ENCODE peak calls at places on chromosomes 7 and 10, in nine cellular contexts. One of them, this sample, is unnamed.

GRCh38 chr7:128115326-128115820 is 84.1 kb upstream of the LRRC4 start:
- DNase-seq in GM23338: no peak
- DNase-seq in HCT116: no peak
- DNase-seq in GM23248: peak; percentile 50
- DNase-seq in mammary epithelial cell: peak; percentile 58
- DNase-seq in PC-3: peak; percentile 58
- DNase-seq in OCI-LY7: no peak
- DNase-seq in IMR-90: no peak
- DNase-seq in fibroblast of lung: no peak
- DNase-seq in this sample: no peak

GRCh38 chr10:33617381-33617780 is 282.9 kb upstream of the NRP1 start:
- DNase-seq in IMR-90: peak; percentile 7
- DNase-seq in fibroblast of lung: no peak
- DNase-seq in OCI-LY7: no peak
- DNase-seq in HCT116: no peak
- DNase-seq in GM23248: no peak
- DNase-seq in mammary epithelial cell: no peak
- DNase-seq in PC-3: no peak
- DNase-seq in GM23338: no peak
- DNase-seq in this sample: no peak

GRCh38 chr10:31157125-31157983 is 125.7 kb upstream of the ZNF438 start:
- DNase-seq in IMR-90: peak; percentile 85
- DNase-seq in GM23248: peak; percentile 85
- DNase-seq in mammary epithelial cell: no peak
- DNase-seq in GM23338: no peak
- DNase-seq in HCT116: no peak
- DNase-seq in PC-3: no peak
- DNase-seq in OCI-LY7: no peak
- DNase-seq in fibroblast of lung: peak; percentile 91
- DNase-seq in this sample: peak; percentile 90

GRCh38 chr7:51244890-51245289 is 71.7 kb downstream of the COBL start:
- DNase-seq in fibroblast of lung: no peak
- DNase-seq in GM23338: no peak
- DNase-seq in mammary epithelial cell: no peak
- DNase-seq in IMR-90: no peak
- DNase-seq in OCI-LY7: no peak
- DNase-seq in GM23248: no peak
- DNase-seq in HCT116: no peak
- DNase-seq in PC-3: no peak
- DNase-seq in this sample: no peak

GRCh38 chr10:99520040-99520803 is 12.5 kb upstream of the NKX2-3 start:
- DNase-seq in GM23338: peak; percentile 59
- DNase-seq in HCT116: no peak
- DNase-seq in PC-3: no peak
- DNase-seq in GM23248: no peak
- DNase-seq in IMR-90: no peak
- DNase-seq in OCI-LY7: no peak
- DNase-seq in mammary epithelial cell: no peak
- DNase-seq in fibroblast of lung: no peak
- DNase-seq in this sample: no peak

GRCh38 chr10:51092402-51092801 is 18.1 kb downstream of the PRKG1 start:
- DNase-seq in GM23338: no peak
- DNase-seq in mammary epithelial cell: no peak
- DNase-seq in PC-3: peak; percentile 79
- DNase-seq in GM23248: peak; percentile 58
- DNase-seq in HCT116: no peak
- DNase-seq in IMR-90: peak; percentile 67
- DNase-seq in OCI-LY7: no peak
- DNase-seq in fibroblast of lung: peak; percentile 68
- DNase-seq in this sample: peak; percentile 62

GRCh38 chr10:70880077-70880534 is 8.3 kb downstream of the PCBD1 start:
- DNase-seq in fibroblast of lung: peak; percentile 64
- DNase-seq in IMR-90: peak; percentile 79
- DNase-seq in GM23248: peak; percentile 82
- DNase-seq in PC-3: peak; percentile 95
- DNase-seq in mammary epithelial cell: peak; percentile 54
- DNase-seq in GM23338: peak; percentile 89
- DNase-seq in OCI-LY7: peak; percentile 81
- DNase-seq in HCT116: peak; percentile 68
- DNase-seq in this sample: peak; percentile 53

GRCh38 chr7:42763137-42763551 is 148.7 kb downstream of the C7orf25 start:
- DNase-seq in GM23248: no peak
- DNase-seq in fibroblast of lung: no peak
- DNase-seq in PC-3: peak; percentile 58
- DNase-seq in HCT116: no peak
- DNase-seq in GM23338: no peak
- DNase-seq in OCI-LY7: no peak
- DNase-seq in IMR-90: no peak
- DNase-seq in mammary epithelial cell: peak; percentile 37
- DNase-seq in this sample: no peak

GRCh38 chr7:27154901-27155815 is 1.3 kb downstream of the HOXA7 start:
- DNase-seq in PC-3: no peak
- DNase-seq in GM23338: no peak
- DNase-seq in fibroblast of lung: no peak
- DNase-seq in IMR-90: no peak
- DNase-seq in HCT116: no peak
- DNase-seq in GM23248: peak; percentile 34
- DNase-seq in OCI-LY7: peak; percentile 33
- DNase-seq in mammary epithelial cell: peak; percentile 84
- DNase-seq in this sample: no peak

GRCh38 chr7:151632750-151633515 is 113.2 kb upstream of the RHEB start:
- DNase-seq in mammary epithelial cell: peak; percentile 40
- DNase-seq in GM23248: peak; percentile 21
- DNase-seq in fibroblast of lung: peak; percentile 55
- DNase-seq in IMR-90: peak; percentile 23
- DNase-seq in HCT116: no peak
- DNase-seq in OCI-LY7: peak; percentile 52
- DNase-seq in PC-3: peak; percentile 39
- DNase-seq in GM23338: peak; percentile 75
- DNase-seq in this sample: peak; percentile 44

GRCh38 chr10:92108747-92109146 is 182.1 kb downstream of the CPEB3 start:
- DNase-seq in PC-3: no peak
- DNase-seq in IMR-90: no peak
- DNase-seq in OCI-LY7: no peak
- DNase-seq in fibroblast of lung: no peak
- DNase-seq in GM23248: no peak
- DNase-seq in HCT116: no peak
- DNase-seq in mammary epithelial cell: no peak
- DNase-seq in GM23338: no peak
- DNase-seq in this sample: no peak

GRCh38 chr10:12504176-12504575 is 154.8 kb downstream of the CAMK1D start:
- DNase-seq in IMR-90: no peak
- DNase-seq in fibroblast of lung: no peak
- DNase-seq in GM23338: no peak
- DNase-seq in mammary epithelial cell: no peak
- DNase-seq in GM23248: no peak
- DNase-seq in HCT116: no peak
- DNase-seq in PC-3: no peak
- DNase-seq in OCI-LY7: no peak
- DNase-seq in this sample: no peak

GRCh38 chr10:88316292-88316861 is 266.7 kb downstream of the RNLS start:
- DNase-seq in fibroblast of lung: no peak
- DNase-seq in GM23338: no peak
- DNase-seq in IMR-90: no peak
- DNase-seq in PC-3: no peak
- DNase-seq in HCT116: no peak
- DNase-seq in GM23248: no peak
- DNase-seq in OCI-LY7: no peak
- DNase-seq in mammary epithelial cell: no peak
- DNase-seq in this sample: no peak

GRCh38 chr10:22427890-22428571 is 82.7 kb downstream of the SPAG6 start:
- DNase-seq in mammary epithelial cell: peak; percentile 90
- DNase-seq in PC-3: peak; percentile 87
- DNase-seq in GM23248: peak; percentile 91
- DNase-seq in HCT116: peak; percentile 92
- DNase-seq in GM23338: no peak
- DNase-seq in fibroblast of lung: peak; percentile 94
- DNase-seq in IMR-90: peak; percentile 90
- DNase-seq in OCI-LY7: no peak
- DNase-seq in this sample: peak; percentile 93

GRCh38 chr10:1070939-1071338 is 14.8 kb downstream of the WDR37 start:
- DNase-seq in PC-3: no peak
- DNase-seq in fibroblast of lung: peak; percentile 51
- DNase-seq in OCI-LY7: no peak
- DNase-seq in IMR-90: peak; percentile 69
- DNase-seq in mammary epithelial cell: no peak
- DNase-seq in HCT116: no peak
- DNase-seq in GM23338: peak; percentile 57
- DNase-seq in GM23248: peak; percentile 36
- DNase-seq in this sample: peak; percentile 26

GRCh38 chr7:50641442-50642405 is 76.5 kb upstream of the DDC start:
- DNase-seq in GM23338: no peak
- DNase-seq in OCI-LY7: no peak
- DNase-seq in fibroblast of lung: no peak
- DNase-seq in PC-3: no peak
- DNase-seq in mammary epithelial cell: no peak
- DNase-seq in GM23248: no peak
- DNase-seq in IMR-90: no peak
- DNase-seq in HCT116: no peak
- DNase-seq in this sample: no peak

GRCh38 chr10:133422223-133422820 is 2.1 kb downstream of the SPRN start:
- DNase-seq in PC-3: no peak
- DNase-seq in IMR-90: no peak
- DNase-seq in GM23338: peak; percentile 14
- DNase-seq in fibroblast of lung: no peak
- DNase-seq in mammary epithelial cell: no peak
- DNase-seq in GM23248: no peak
- DNase-seq in HCT116: no peak
- DNase-seq in OCI-LY7: no peak
- DNase-seq in this sample: no peak
- H3K27ac ChIP-seq in PC-3: no peak overlapping the region
- H3K27ac ChIP-seq in IMR-90: no peak overlapping the region
- H3K27ac ChIP-seq in GM23338: no peak overlapping the region
- H3K27ac ChIP-seq in fibroblast of lung: no peak overlapping the region
- H3K27ac ChIP-seq in mammary epithelial cell: no peak overlapping the region
- H3K27ac ChIP-seq in GM23248: no peak overlapping the region
- H3K27ac ChIP-seq in HCT116: no peak overlapping the region
- H3K27ac ChIP-seq in OCI-LY7: no peak overlapping the region
- H3K27ac ChIP-seq in this sample: no peak overlapping the region

DNA sequence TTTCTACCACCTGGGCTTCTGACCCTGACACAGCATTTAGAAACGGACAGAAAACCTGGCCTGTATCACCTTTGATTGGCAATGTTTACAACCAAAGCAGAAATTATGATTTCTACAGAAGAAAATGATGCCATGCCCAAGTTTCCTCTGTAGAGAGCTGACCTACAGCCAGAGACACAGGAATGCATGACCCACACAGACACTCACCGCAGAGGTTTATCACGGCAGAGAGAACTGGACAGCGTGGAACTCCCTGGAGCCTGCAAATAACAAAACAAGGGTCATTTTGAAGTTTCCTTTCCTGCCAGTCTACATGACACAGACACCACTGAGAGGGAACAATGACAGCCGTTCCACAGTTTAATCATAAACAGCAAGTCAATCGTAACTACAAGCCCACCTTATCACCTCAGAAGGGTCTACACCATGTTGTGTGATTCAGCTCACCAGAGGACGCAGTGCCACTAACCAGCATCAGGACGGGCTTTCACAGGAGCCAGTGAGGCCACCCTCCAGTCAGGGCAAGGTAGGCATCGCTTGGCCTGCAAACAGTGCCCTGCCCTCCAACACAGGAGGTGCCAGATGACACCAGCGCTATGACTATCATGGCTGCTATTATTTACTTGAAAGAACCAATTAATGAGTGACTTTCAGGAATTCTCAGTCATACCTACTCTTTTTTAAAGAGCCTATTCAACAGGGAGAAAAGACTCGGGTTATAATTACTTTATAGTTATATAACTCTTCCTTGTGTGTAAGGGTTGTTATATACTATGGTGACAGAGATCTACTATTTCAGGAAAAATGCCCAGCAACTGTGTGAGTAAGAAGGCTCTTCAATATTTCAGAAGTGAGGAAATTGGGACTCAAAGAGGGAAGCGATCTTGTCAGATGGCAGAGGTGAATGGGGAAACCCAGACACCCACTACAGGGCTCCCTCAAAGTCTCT is 139.8 kb downstream of the TNS3 start:
- DNase-seq in mammary epithelial cell: no peak
- DNase-seq in GM23338: no peak
- DNase-seq in GM23248: peak; percentile 73
- DNase-seq in OCI-LY7: no peak
- DNase-seq in IMR-90: no peak
- DNase-seq in fibroblast of lung: peak; percentile 74
- DNase-seq in HCT116: no peak
- DNase-seq in PC-3: no peak
- DNase-seq in this sample: peak; percentile 68
- H3K4me2 ChIP-seq in mammary epithelial cell: no peak overlapping the region
- H3K4me2 ChIP-seq in GM23338: no peak overlapping the region
- H3K4me2 ChIP-seq in GM23248: no peak overlapping the region
- H3K4me2 ChIP-seq in OCI-LY7: no peak overlapping the region
- H3K4me2 ChIP-seq in IMR-90: no peak overlapping the region
- H3K4me2 ChIP-seq in fibroblast of lung: no peak overlapping the region
- H3K4me2 ChIP-seq in HCT116: no peak overlapping the region
- H3K4me2 ChIP-seq in PC-3: no peak overlapping the region
- H3K4me2 ChIP-seq in this sample: peak overlapping the region; percentile 4

DNA sequence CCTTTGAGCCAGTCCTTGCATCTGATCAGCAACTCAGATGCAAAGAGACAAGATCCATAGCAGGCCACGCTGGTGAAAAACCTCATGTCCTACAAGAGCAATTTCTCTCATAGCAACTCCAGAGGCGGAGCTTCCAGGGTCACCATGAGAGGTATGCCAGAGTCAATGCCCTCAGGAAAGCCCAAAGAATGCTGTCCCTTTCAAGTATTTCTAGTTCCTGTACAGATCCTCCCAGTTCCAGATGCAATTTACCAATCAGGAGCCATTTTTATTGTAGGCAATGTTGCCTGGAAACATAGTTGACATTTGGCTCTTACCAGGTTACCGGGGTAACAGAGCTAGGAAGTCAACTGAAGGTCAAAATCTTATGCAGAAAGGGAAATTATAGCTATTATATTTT is 46.2 kb upstream of the TM9SF3 start:
- DNase-seq in OCI-LY7: no peak
- DNase-seq in HCT116: no peak
- DNase-seq in IMR-90: no peak
- DNase-seq in mammary epithelial cell: no peak
- DNase-seq in PC-3: no peak
- DNase-seq in GM23338: peak; percentile 37
- DNase-seq in GM23248: no peak
- DNase-seq in fibroblast of lung: no peak
- DNase-seq in this sample: no peak
- H3K36me3 ChIP-seq in OCI-LY7: peaks cover 89% of the 10 kb centered on the region
- H3K36me3 ChIP-seq in HCT116: no peaks in the 10 kb centered on the region
- H3K36me3 ChIP-seq in IMR-90: no peaks in the 10 kb centered on the region
- H3K36me3 ChIP-seq in mammary epithelial cell: no peaks in the 10 kb centered on the region
- H3K36me3 ChIP-seq in PC-3: no peaks in the 10 kb centered on the region
- H3K36me3 ChIP-seq in GM23338: no peaks in the 10 kb centered on the region
- H3K36me3 ChIP-seq in GM23248: no peaks in the 10 kb centered on the region
- H3K36me3 ChIP-seq in fibroblast of lung: no peaks in the 10 kb centered on the region
- H3K36me3 ChIP-seq in this sample: no peaks in the 10 kb centered on the region

GRCh38 chr10:113019692-113020424 is 69.8 kb downstream of the TCF7L2 start:
- DNase-seq in HCT116: no peak
- DNase-seq in GM23248: no peak
- DNase-seq in PC-3: no peak
- DNase-seq in GM23338: no peak
- DNase-seq in mammary epithelial cell: no peak
- DNase-seq in OCI-LY7: no peak
- DNase-seq in IMR-90: no peak
- DNase-seq in fibroblast of lung: no peak
- DNase-seq in this sample: no peak
- H3K27ac ChIP-seq in HCT116: no peak overlapping the region
- H3K27ac ChIP-seq in GM23248: no peak overlapping the region
- H3K27ac ChIP-seq in PC-3: no peak overlapping the region
- H3K27ac ChIP-seq in GM23338: no peak overlapping the region
- H3K27ac ChIP-seq in mammary epithelial cell: no peak overlapping the region
- H3K27ac ChIP-seq in OCI-LY7: no peak overlapping the region
- H3K27ac ChIP-seq in IMR-90: no peak overlapping the region
- H3K27ac ChIP-seq in fibroblast of lung: no peak overlapping the region
- H3K27ac ChIP-seq in this sample: no peak overlapping the region

This sample was measured in astrocyte.